ENCODE peak calls at places on chromosomes 13 and 19, in seven cellular contexts. One of them, this sample, is unnamed. For H3K36me3, the result is how much of the 10 kb centered on the place peaks cover.

GRCh38 chr19:4455742-4456565 is 1.6 kb downstream of the UBXN6 start:
- DNase-seq in naive thymus-derived CD4-positive, alpha-beta T cell: no peak
- DNase-seq in BE2C: peak
- DNase-seq in IMR-90: peak
- DNase-seq in mammary epithelial cell: peak
- DNase-seq in lower lobe of right lung: peak
- DNase-seq in CD8-positive, alpha-beta memory T cell: no peak
- DNase-seq in this sample: no peak

GRCh38 chr19:13127051-13127450 is 9.0 kb downstream of the NACC1 start:
- DNase-seq in naive thymus-derived CD4-positive, alpha-beta T cell: no peak
- DNase-seq in BE2C: no peak
- DNase-seq in lower lobe of right lung: no peak
- DNase-seq in IMR-90: peak
- DNase-seq in mammary epithelial cell: no peak
- DNase-seq in CD8-positive, alpha-beta memory T cell: no peak
- DNase-seq in this sample: no peak

GRCh38 chr13:23810842-23811241 is 78.4 kb downstream of the MIPEP start:
- DNase-seq in naive thymus-derived CD4-positive, alpha-beta T cell: no peak
- DNase-seq in BE2C: no peak
- DNase-seq in IMR-90: no peak
- DNase-seq in CD8-positive, alpha-beta memory T cell: no peak
- DNase-seq in mammary epithelial cell: no peak
- DNase-seq in lower lobe of right lung: no peak
- DNase-seq in this sample: no peak

GRCh38 chr13:74136089-74136658 is 2.0 kb upstream of the KLF12 start:
- DNase-seq in mammary epithelial cell: peak
- DNase-seq in naive thymus-derived CD4-positive, alpha-beta T cell: peak
- DNase-seq in BE2C: peak
- DNase-seq in lower lobe of right lung: no peak
- DNase-seq in IMR-90: peak
- DNase-seq in CD8-positive, alpha-beta memory T cell: peak
- DNase-seq in this sample: peak

GRCh38 chr13:21176982-21177284 is 475 bp downstream of the MRPL57 start:
- DNase-seq in naive thymus-derived CD4-positive, alpha-beta T cell: no peak
- DNase-seq in IMR-90: no peak
- DNase-seq in BE2C: no peak
- DNase-seq in CD8-positive, alpha-beta memory T cell: no peak
- DNase-seq in mammary epithelial cell: no peak
- DNase-seq in lower lobe of right lung: no peak
- DNase-seq in this sample: no peak

GRCh38 chr19:3737487-3738205 is 23.8 kb downstream of the APBA3 start:
- DNase-seq in IMR-90: no peak
- DNase-seq in naive thymus-derived CD4-positive, alpha-beta T cell: no peak
- DNase-seq in mammary epithelial cell: no peak
- DNase-seq in BE2C: no peak
- DNase-seq in lower lobe of right lung: no peak
- DNase-seq in CD8-positive, alpha-beta memory T cell: no peak
- DNase-seq in this sample: no peak

GRCh38 chr13:109131698-109132257 is 502.4 kb downstream of the MYO16 start:
- DNase-seq in naive thymus-derived CD4-positive, alpha-beta T cell: no peak
- DNase-seq in IMR-90: peak
- DNase-seq in BE2C: no peak
- DNase-seq in CD8-positive, alpha-beta memory T cell: no peak
- DNase-seq in mammary epithelial cell: no peak
- DNase-seq in lower lobe of right lung: no peak
- DNase-seq in this sample: peak

GRCh38 chr13:97574926-97575325 is 141.0 kb downstream of the RAP2A start:
- DNase-seq in IMR-90: peak
- DNase-seq in naive thymus-derived CD4-positive, alpha-beta T cell: no peak
- DNase-seq in mammary epithelial cell: peak
- DNase-seq in lower lobe of right lung: no peak
- DNase-seq in BE2C: peak
- DNase-seq in CD8-positive, alpha-beta memory T cell: no peak
- DNase-seq in this sample: peak

GRCh38 chr13:101452519-101453485 is at the start of gene ITGBL1:
- DNase-seq in CD8-positive, alpha-beta memory T cell: no peak
- DNase-seq in naive thymus-derived CD4-positive, alpha-beta T cell: no peak
- DNase-seq in BE2C: no peak
- DNase-seq in mammary epithelial cell: peak
- DNase-seq in lower lobe of right lung: no peak
- DNase-seq in IMR-90: peak
- DNase-seq in this sample: peak

GRCh38 chr13:99974939-99975561 is 3.5 kb upstream of the ZIC5 start:
- DNase-seq in mammary epithelial cell: no peak
- DNase-seq in naive thymus-derived CD4-positive, alpha-beta T cell: no peak
- DNase-seq in BE2C: no peak
- DNase-seq in lower lobe of right lung: peak
- DNase-seq in CD8-positive, alpha-beta memory T cell: no peak
- DNase-seq in IMR-90: no peak
- DNase-seq in this sample: no peak

GRCh38 chr19:7869453-7869909 is 4.7 kb downstream of the PRR36 start:
- DNase-seq in IMR-90: peak
- DNase-seq in naive thymus-derived CD4-positive, alpha-beta T cell: peak
- DNase-seq in mammary epithelial cell: peak
- DNase-seq in CD8-positive, alpha-beta memory T cell: peak
- DNase-seq in lower lobe of right lung: peak
- DNase-seq in BE2C: no peak
- DNase-seq in this sample: peak

GRCh38 chr13:99909097-99909835 is 62.3 kb downstream of the ZIC5 start:
- DNase-seq in naive thymus-derived CD4-positive, alpha-beta T cell: no peak
- DNase-seq in CD8-positive, alpha-beta memory T cell: no peak
- DNase-seq in BE2C: no peak
- DNase-seq in IMR-90: no peak
- DNase-seq in mammary epithelial cell: no peak
- DNase-seq in lower lobe of right lung: no peak
- DNase-seq in this sample: no peak

GRCh38 chr13:105997436-105998232 is 537.8 kb downstream of the EFNB2 start:
- DNase-seq in CD8-positive, alpha-beta memory T cell: no peak
- DNase-seq in naive thymus-derived CD4-positive, alpha-beta T cell: no peak
- DNase-seq in IMR-90: no peak
- DNase-seq in lower lobe of right lung: no peak
- DNase-seq in BE2C: no peak
- DNase-seq in mammary epithelial cell: no peak
- DNase-seq in this sample: peak

GRCh38 chr13:40082644-40083043 is 427.2 kb downstream of the COG6 start:
- DNase-seq in CD8-positive, alpha-beta memory T cell: no peak
- DNase-seq in IMR-90: no peak
- DNase-seq in lower lobe of right lung: no peak
- DNase-seq in mammary epithelial cell: no peak
- DNase-seq in naive thymus-derived CD4-positive, alpha-beta T cell: no peak
- DNase-seq in BE2C: no peak
- DNase-seq in this sample: peak

GRCh38 chr19:55256562-55257460 is 2.0 kb downstream of the PPP6R1 start:
- DNase-seq in CD8-positive, alpha-beta memory T cell: no peak
- DNase-seq in naive thymus-derived CD4-positive, alpha-beta T cell: no peak
- DNase-seq in lower lobe of right lung: no peak
- DNase-seq in mammary epithelial cell: no peak
- DNase-seq in IMR-90: no peak
- DNase-seq in BE2C: no peak
- DNase-seq in this sample: no peak

GRCh38 chr19:55958356-55958755 is 10.7 kb downstream of the NLRP8 start:
- DNase-seq in CD8-positive, alpha-beta memory T cell: no peak
- DNase-seq in IMR-90: no peak
- DNase-seq in mammary epithelial cell: no peak
- DNase-seq in BE2C: no peak
- DNase-seq in lower lobe of right lung: no peak
- DNase-seq in naive thymus-derived CD4-positive, alpha-beta T cell: no peak
- DNase-seq in this sample: no peak

DNA sequence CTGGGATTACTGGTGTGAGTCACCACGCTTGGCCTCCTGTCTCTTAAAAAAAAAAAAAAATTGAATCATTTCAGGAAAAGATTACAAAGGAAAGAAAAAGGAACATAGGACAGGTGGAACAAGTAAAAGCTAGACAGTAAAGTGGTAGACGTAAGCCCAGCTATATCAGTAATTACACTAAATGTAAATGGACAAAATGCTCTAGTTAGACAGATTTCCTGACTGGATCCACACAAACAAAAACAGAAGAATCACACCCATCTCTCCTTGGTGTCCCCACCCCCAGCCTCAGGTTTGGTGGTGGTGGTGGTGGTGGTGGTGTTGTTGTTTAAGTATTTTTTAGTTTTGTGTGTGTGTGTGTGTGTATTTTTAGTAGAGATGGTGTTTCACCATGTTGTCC is 6.3 kb upstream of the SPIB start:
- DNase-seq in CD8-positive, alpha-beta memory T cell: no peak
- DNase-seq in IMR-90: no peak
- DNase-seq in lower lobe of right lung: no peak
- DNase-seq in BE2C: no peak
- DNase-seq in mammary epithelial cell: no peak
- DNase-seq in naive thymus-derived CD4-positive, alpha-beta T cell: no peak
- DNase-seq in this sample: no peak
- H3K36me3 ChIP-seq in CD8-positive, alpha-beta memory T cell: under half
- H3K36me3 ChIP-seq in IMR-90: under half
- H3K36me3 ChIP-seq in lower lobe of right lung: under half
- H3K36me3 ChIP-seq in BE2C: under half
- H3K36me3 ChIP-seq in mammary epithelial cell: under half
- H3K36me3 ChIP-seq in naive thymus-derived CD4-positive, alpha-beta T cell: under half
- H3K36me3 ChIP-seq in this sample: under half

DNA sequence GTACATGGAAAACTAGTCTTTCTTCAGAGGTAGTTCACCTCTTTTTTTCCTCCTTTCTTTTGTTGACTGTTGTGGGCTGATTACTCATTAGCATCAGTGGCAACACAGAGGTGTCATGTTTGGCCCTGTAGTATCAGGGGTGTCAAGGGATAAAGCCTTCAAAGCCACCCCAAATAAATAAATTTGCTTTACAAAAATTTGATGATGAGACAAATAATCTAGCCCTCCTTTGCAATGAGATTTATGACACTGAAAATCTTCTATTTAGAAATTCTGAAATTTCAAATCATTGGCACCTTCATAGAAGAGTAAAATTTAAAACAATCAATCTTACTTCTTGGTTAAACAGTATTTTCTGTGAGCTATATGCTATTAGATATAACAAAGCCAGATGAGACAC is 1.9 kb downstream of the LACC1 start:
- DNase-seq in CD8-positive, alpha-beta memory T cell: no peak
- DNase-seq in lower lobe of right lung: no peak
- DNase-seq in mammary epithelial cell: no peak
- DNase-seq in BE2C: no peak
- DNase-seq in naive thymus-derived CD4-positive, alpha-beta T cell: no peak
- DNase-seq in IMR-90: no peak
- DNase-seq in this sample: no peak
- H3K36me3 ChIP-seq in CD8-positive, alpha-beta memory T cell: under half
- H3K36me3 ChIP-seq in lower lobe of right lung: under half
- H3K36me3 ChIP-seq in mammary epithelial cell: under half
- H3K36me3 ChIP-seq in BE2C: under half
- H3K36me3 ChIP-seq in naive thymus-derived CD4-positive, alpha-beta T cell: under half
- H3K36me3 ChIP-seq in IMR-90: under half
- H3K36me3 ChIP-seq in this sample: under half

DNA sequence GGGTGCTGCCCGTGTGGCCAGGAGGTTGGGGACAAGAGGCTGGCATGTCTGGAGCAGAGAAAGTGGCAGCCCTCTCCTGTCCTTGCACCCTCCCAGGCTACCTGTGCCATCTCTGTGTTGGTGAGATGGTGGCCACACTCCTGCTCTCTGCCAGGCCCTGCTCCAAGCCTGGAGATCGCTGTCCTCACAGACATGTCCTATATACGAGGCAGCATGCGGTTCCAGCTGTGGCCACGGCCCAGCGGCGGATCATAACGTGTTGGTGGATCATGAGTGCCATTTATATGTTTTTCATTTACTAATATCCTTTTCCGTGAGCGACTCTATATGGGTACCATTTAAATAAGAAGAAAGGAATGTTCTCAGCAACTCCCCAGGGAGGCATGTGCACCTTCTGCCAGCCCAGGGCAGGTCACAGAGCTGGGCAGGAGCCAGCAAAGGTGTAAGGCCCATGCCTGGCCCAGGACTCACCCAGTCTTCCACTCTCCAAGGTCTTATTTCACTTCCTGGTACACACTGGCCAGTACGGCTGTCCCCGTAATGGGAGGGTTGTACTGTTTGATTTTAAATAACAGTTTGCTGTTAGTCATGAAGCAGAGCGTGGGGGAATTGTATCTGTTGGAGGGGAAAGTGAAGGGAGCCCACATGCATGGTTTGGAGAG is 47.2 kb upstream of the LDLR start:
- DNase-seq in IMR-90: no peak
- DNase-seq in mammary epithelial cell: no peak
- DNase-seq in lower lobe of right lung: peak
- DNase-seq in naive thymus-derived CD4-positive, alpha-beta T cell: no peak
- DNase-seq in CD8-positive, alpha-beta memory T cell: no peak
- DNase-seq in BE2C: no peak
- DNase-seq in this sample: no peak
- H3K36me3 ChIP-seq in IMR-90: half or more
- H3K36me3 ChIP-seq in mammary epithelial cell: under half
- H3K36me3 ChIP-seq in lower lobe of right lung: half or more
- H3K36me3 ChIP-seq in naive thymus-derived CD4-positive, alpha-beta T cell: under half
- H3K36me3 ChIP-seq in CD8-positive, alpha-beta memory T cell: under half
- H3K36me3 ChIP-seq in BE2C: half or more
- H3K36me3 ChIP-seq in this sample: half or more

GRCh38 chr19:35636651-35637050 is 4.9 kb upstream of the ETV2 start:
- DNase-seq in mammary epithelial cell: no peak
- DNase-seq in CD8-positive, alpha-beta memory T cell: no peak
- DNase-seq in IMR-90: no peak
- DNase-seq in lower lobe of right lung: no peak
- DNase-seq in naive thymus-derived CD4-positive, alpha-beta T cell: no peak
- DNase-seq in BE2C: no peak
- DNase-seq in this sample: no peak
- H3K36me3 ChIP-seq in mammary epithelial cell: under half
- H3K36me3 ChIP-seq in CD8-positive, alpha-beta memory T cell: under half
- H3K36me3 ChIP-seq in IMR-90: half or more
- H3K36me3 ChIP-seq in lower lobe of right lung: half or more
- H3K36me3 ChIP-seq in naive thymus-derived CD4-positive, alpha-beta T cell: half or more
- H3K36me3 ChIP-seq in BE2C: under half
- H3K36me3 ChIP-seq in this sample: half or more

GRCh38 chr19:41249707-41250423 is 14.3 kb upstream of the HNRNPUL1 start:
- DNase-seq in IMR-90: no peak
- DNase-seq in lower lobe of right lung: no peak
- DNase-seq in naive thymus-derived CD4-positive, alpha-beta T cell: no peak
- DNase-seq in BE2C: no peak
- DNase-seq in mammary epithelial cell: peak
- DNase-seq in CD8-positive, alpha-beta memory T cell: no peak
- DNase-seq in this sample: no peak
- H3K36me3 ChIP-seq in IMR-90: half or more
- H3K36me3 ChIP-seq in lower lobe of right lung: half or more
- H3K36me3 ChIP-seq in naive thymus-derived CD4-positive, alpha-beta T cell: under half
- H3K36me3 ChIP-seq in BE2C: under half
- H3K36me3 ChIP-seq in mammary epithelial cell: half or more
- H3K36me3 ChIP-seq in CD8-positive, alpha-beta memory T cell: under half
- H3K36me3 ChIP-seq in this sample: under half

GRCh38 chr19:6068711-6069110 is 41.6 kb downstream of the RFX2 start:
- DNase-seq in IMR-90: no peak
- DNase-seq in BE2C: no peak
- DNase-seq in lower lobe of right lung: no peak
- DNase-seq in naive thymus-derived CD4-positive, alpha-beta T cell: no peak
- DNase-seq in mammary epithelial cell: no peak
- DNase-seq in CD8-positive, alpha-beta memory T cell: no peak
- DNase-seq in this sample: no peak
- H3K36me3 ChIP-seq in IMR-90: under half
- H3K36me3 ChIP-seq in BE2C: under half
- H3K36me3 ChIP-seq in lower lobe of right lung: under half
- H3K36me3 ChIP-seq in naive thymus-derived CD4-positive, alpha-beta T cell: under half
- H3K36me3 ChIP-seq in mammary epithelial cell: under half
- H3K36me3 ChIP-seq in CD8-positive, alpha-beta memory T cell: under half
- H3K36me3 ChIP-seq in this sample: under half

GRCh38 chr19:10780368-10780767 is 55.6 kb downstream of the TMED1 start:
- DNase-seq in BE2C: no peak
- DNase-seq in IMR-90: peak
- DNase-seq in mammary epithelial cell: no peak
- DNase-seq in naive thymus-derived CD4-positive, alpha-beta T cell: no peak
- DNase-seq in lower lobe of right lung: peak
- DNase-seq in CD8-positive, alpha-beta memory T cell: no peak
- DNase-seq in this sample: no peak
- H3K36me3 ChIP-seq in BE2C: half or more
- H3K36me3 ChIP-seq in IMR-90: half or more
- H3K36me3 ChIP-seq in mammary epithelial cell: under half
- H3K36me3 ChIP-seq in naive thymus-derived CD4-positive, alpha-beta T cell: half or more
- H3K36me3 ChIP-seq in lower lobe of right lung: half or more
- H3K36me3 ChIP-seq in CD8-positive, alpha-beta memory T cell: half or more
- H3K36me3 ChIP-seq in this sample: under half